ENCODE peak calls at places on chromosome 12, in four cellular contexts. Y is Calu3; S is activated CD4-positive, alpha-beta T cell treated with anti-CD3 and anti-CD28 coated beads for 36 hours; L is AML-193. U is an unnamed sample.

GRCh38 chr12:16583991-16584745 is 21.8 kb downstream of the LMO3 start:
- DNase-seq in L (no peak), S (no peak), Y (no peak), U (no peak)

GRCh38 chr12:130608132-130608531 is 108.0 kb downstream of the RIMBP2 start:
- DNase-seq in L (no peak), Y (no peak), S (no peak), U (no peak)

GRCh38 chr12:104478396-104479140 is 21.8 kb downstream of the CHST11 start:
- DNase-seq in L (peak), Y (no peak), S (peak), U (peak)

GRCh38 chr12:88684610-88685009 is 104.3 kb upstream of the KITLG start:
- DNase-seq in L (no peak), Y (no peak), S (no peak), U (no peak)

GRCh38 chr12:107404981-107405380 is 280.6 kb upstream of the PWP1 start:
- DNase-seq in L (peak), Y (peak), S (peak), U (peak)

GRCh38 chr12:94103986-94104385 is 44.4 kb upstream of the PLXNC1 start:
- DNase-seq in Y (no peak), L (no peak), S (no peak), U (no peak)

GRCh38 chr12:122449317-122449716 is 26.8 kb upstream of the CLIP1 start:
- DNase-seq in L (peak), Y (peak), S (peak), U (no peak)

GRCh38 chr12:24960222-24960855 is 11.4 kb upstream of the BCAT1 start:
- DNase-seq in S (peak), L (no peak), Y (peak), U (peak)

GRCh38 chr12:56300644-56301464 is 724 bp upstream of the CS start:
- DNase-seq in Y (no peak), S (no peak), L (no peak), U (peak)

GRCh38 chr12:22321018-22321605 is 13.4 kb downstream of the ST8SIA1 start:
- DNase-seq in S (no peak), Y (no peak), L (no peak), U (no peak)

GRCh38 chr12:106331594-106331993 is 26.0 kb upstream of the POLR3B start:
- DNase-seq in Y (no peak), L (no peak), S (no peak), U (no peak)

GRCh38 chr12:26379777-26380467 is 184.5 kb downstream of the SSPN start:
- DNase-seq in L (no peak), S (no peak), Y (no peak), U (no peak)

GRCh38 chr12:120818416-120818815 is 85.7 kb downstream of the SPPL3 start:
- DNase-seq in Y (no peak), L (no peak), S (no peak), U (no peak)

GRCh38 chr12:92796650-92797049 is 93.9 kb downstream of the PLEKHG7 start:
- DNase-seq in S (no peak), Y (no peak), L (no peak), U (no peak)

GRCh38 chr12:95788637-95789036 is 1.9 kb downstream of the NTN4 start:
- DNase-seq in S (no peak), L (no peak), Y (no peak), U (no peak)

GRCh38 chr12:119936705-119937323 is 52.2 kb upstream of the BICDL1 start:
- DNase-seq in L (no peak), S (no peak), Y (no peak), U (no peak)

GRCh38 chr12:180445-180844 is 33.5 kb downstream of the SLC6A12 start:
- DNase-seq in Y (no peak), L (peak), S (no peak), U (peak)

GRCh38 chr12:78672033-78672432 is 192.5 kb upstream of the SYT1 start:
- DNase-seq in L (no peak), Y (no peak), S (no peak), U (no peak)

GRCh38 chr12:2551514-2551913 is 243.3 kb upstream of the FKBP4 start:
- DNase-seq in Y (no peak), S (no peak), L (no peak), U (no peak)

U was measured in erythroblast.